ENCODE peak calls at places on chromosomes 6 and 20, in five cellular contexts. One of them, this sample, is unnamed.

GRCh38 chr20:1893721-1894470 is 1.3 kb upstream of the SIRPA start:
- DNase-seq in fibroblast of pulmonary artery: peak; percentile 80
- DNase-seq in brain microvascular endothelial cell: peak; percentile 39
- DNase-seq in heart right ventricle: peak; percentile 55
- DNase-seq in HCT116: peak; percentile 4
- DNase-seq in this sample: no peak

GRCh38 chr6:18047406-18047805 is 60.0 kb upstream of the KIF13A start:
- DNase-seq in fibroblast of pulmonary artery: peak; percentile 30
- DNase-seq in brain microvascular endothelial cell: peak; percentile 39
- DNase-seq in heart right ventricle: no peak
- DNase-seq in HCT116: no peak
- DNase-seq in this sample: peak; percentile 28

GRCh38 chr6:144314003-144314485 is 28.9 kb downstream of the UTRN start:
- DNase-seq in fibroblast of pulmonary artery: peak; percentile 81
- DNase-seq in brain microvascular endothelial cell: peak; percentile 76
- DNase-seq in heart right ventricle: peak; percentile 74
- DNase-seq in HCT116: no peak
- DNase-seq in this sample: peak; percentile 92

GRCh38 chr6:21396313-21396712 is 197.2 kb upstream of the SOX4 start:
- DNase-seq in fibroblast of pulmonary artery: peak; percentile 32
- DNase-seq in brain microvascular endothelial cell: peak; percentile 72
- DNase-seq in heart right ventricle: no peak
- DNase-seq in HCT116: no peak
- DNase-seq in this sample: peak; percentile 84

GRCh38 chr6:19368511-19368910 is 468.7 kb upstream of the ID4 start:
- DNase-seq in fibroblast of pulmonary artery: peak; percentile 63
- DNase-seq in brain microvascular endothelial cell: peak; percentile 73
- DNase-seq in heart right ventricle: no peak
- DNase-seq in HCT116: peak; percentile 6
- DNase-seq in this sample: peak; percentile 70

GRCh38 chr6:29806387-29806786 is 21.2 kb upstream of the HLA-G start:
- DNase-seq in fibroblast of pulmonary artery: no peak
- DNase-seq in brain microvascular endothelial cell: no peak
- DNase-seq in heart right ventricle: no peak
- DNase-seq in HCT116: no peak
- DNase-seq in this sample: no peak

GRCh38 chr6:135514706-135515105 is 17.2 kb upstream of the AHI1 start:
- DNase-seq in fibroblast of pulmonary artery: no peak
- DNase-seq in brain microvascular endothelial cell: no peak
- DNase-seq in heart right ventricle: no peak
- DNase-seq in HCT116: no peak
- DNase-seq in this sample: no peak

GRCh38 chr6:102197211-102197610 is 803.7 kb downstream of the GRIK2 start:
- DNase-seq in fibroblast of pulmonary artery: no peak
- DNase-seq in brain microvascular endothelial cell: no peak
- DNase-seq in heart right ventricle: no peak
- DNase-seq in HCT116: no peak
- DNase-seq in this sample: no peak

GRCh38 chr6:45697605-45698004 is 318.1 kb downstream of the CLIC5 start:
- DNase-seq in fibroblast of pulmonary artery: peak; percentile 94
- DNase-seq in brain microvascular endothelial cell: peak; percentile 99
- DNase-seq in heart right ventricle: no peak
- DNase-seq in HCT116: peak; percentile 35
- DNase-seq in this sample: peak; percentile 96

GRCh38 chr6:31114540-31114876 is at the start of gene PSORS1C1:
- DNase-seq in fibroblast of pulmonary artery: peak; percentile 92
- DNase-seq in brain microvascular endothelial cell: peak; percentile 92
- DNase-seq in heart right ventricle: peak; percentile 77
- DNase-seq in HCT116: peak; percentile 90
- DNase-seq in this sample: peak; percentile 89
- H3K4me3 ChIP-seq in fibroblast of pulmonary artery: peak within 1 kb of the TSS; percentile 40
- H3K4me3 ChIP-seq in brain microvascular endothelial cell: peak within 1 kb of the TSS; percentile 41
- H3K4me3 ChIP-seq in heart right ventricle: no peak within 1 kb of the TSS
- H3K4me3 ChIP-seq in HCT116: peak within 1 kb of the TSS; percentile 64
- H3K4me3 ChIP-seq in this sample: peak within 1 kb of the TSS; percentile 22

GRCh38 chr20:19211252-19211651 is 1.2 kb upstream of the SLC24A3 start:
- DNase-seq in fibroblast of pulmonary artery: no peak
- DNase-seq in brain microvascular endothelial cell: no peak
- DNase-seq in heart right ventricle: no peak
- DNase-seq in HCT116: no peak
- DNase-seq in this sample: no peak
- H3K4me3 ChIP-seq in fibroblast of pulmonary artery: no peak overlapping the region
- H3K4me3 ChIP-seq in brain microvascular endothelial cell: no peak overlapping the region
- H3K4me3 ChIP-seq in heart right ventricle: no peak overlapping the region
- H3K4me3 ChIP-seq in HCT116: no peak overlapping the region
- H3K4me3 ChIP-seq in this sample: peak overlapping the region; percentile 57

GRCh38 chr6:130212215-130212874 is 10.4 kb downstream of the SAMD3 start:
- DNase-seq in fibroblast of pulmonary artery: no peak
- DNase-seq in brain microvascular endothelial cell: no peak
- DNase-seq in heart right ventricle: no peak
- DNase-seq in HCT116: no peak
- DNase-seq in this sample: no peak
- H3K4me3 ChIP-seq in fibroblast of pulmonary artery: no peak overlapping the region
- H3K4me3 ChIP-seq in brain microvascular endothelial cell: no peak overlapping the region
- H3K4me3 ChIP-seq in heart right ventricle: no peak overlapping the region
- H3K4me3 ChIP-seq in HCT116: no peak overlapping the region
- H3K4me3 ChIP-seq in this sample: no peak overlapping the region

DNA sequence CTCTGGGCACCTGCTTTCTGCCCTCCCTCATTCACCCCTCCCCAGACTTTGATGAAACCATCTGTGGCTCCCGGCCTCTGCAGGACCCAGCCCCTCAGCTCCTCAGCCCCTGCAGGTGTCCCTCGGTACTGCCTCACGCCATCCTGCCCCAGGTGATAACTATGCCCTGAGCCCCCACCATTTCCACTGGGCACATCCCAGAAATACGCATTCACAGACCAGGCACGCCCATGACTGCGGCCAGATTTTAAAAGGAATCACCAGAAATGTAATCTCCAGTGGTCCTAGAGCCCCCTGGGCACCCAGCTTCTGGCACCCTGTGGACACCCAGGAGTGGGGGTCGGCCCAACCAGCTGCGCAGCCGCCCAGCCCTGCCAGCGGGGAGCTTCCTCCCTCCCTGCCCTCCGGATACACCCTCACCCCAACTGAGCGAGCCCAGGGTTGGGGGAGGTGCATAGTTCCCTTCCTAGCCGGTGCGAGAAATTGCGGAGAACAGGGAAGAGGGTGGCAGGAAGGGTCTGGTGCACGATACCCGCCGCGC is 585 bp upstream of the NTSR1 start:
- DNase-seq in fibroblast of pulmonary artery: no peak
- DNase-seq in brain microvascular endothelial cell: no peak
- DNase-seq in heart right ventricle: no peak
- DNase-seq in HCT116: peak; percentile 83
- DNase-seq in this sample: no peak
- H3K4me3 ChIP-seq in fibroblast of pulmonary artery: no peak overlapping the region
- H3K4me3 ChIP-seq in brain microvascular endothelial cell: no peak overlapping the region
- H3K4me3 ChIP-seq in heart right ventricle: no peak overlapping the region
- H3K4me3 ChIP-seq in HCT116: peak overlapping the region; percentile 96
- H3K4me3 ChIP-seq in this sample: no peak overlapping the region

GRCh38 chr6:111087871-111088667 is 766 bp downstream of the SLC16A10 start:
- DNase-seq in fibroblast of pulmonary artery: no peak
- DNase-seq in brain microvascular endothelial cell: no peak
- DNase-seq in heart right ventricle: no peak
- DNase-seq in HCT116: peak; percentile 10
- DNase-seq in this sample: peak; percentile 28

GRCh38 chr6:111087106-111087835 is at the start of gene SLC16A10:
- DNase-seq in fibroblast of pulmonary artery: peak; percentile 4
- DNase-seq in brain microvascular endothelial cell: no peak
- DNase-seq in heart right ventricle: peak; percentile 73
- DNase-seq in HCT116: peak; percentile 39
- DNase-seq in this sample: no peak

GRCh38 chr6:111090766-111091165 is 3.5 kb downstream of the SLC16A10 start:
- DNase-seq in fibroblast of pulmonary artery: no peak
- DNase-seq in brain microvascular endothelial cell: no peak
- DNase-seq in heart right ventricle: no peak
- DNase-seq in HCT116: no peak
- DNase-seq in this sample: no peak

GRCh38 chr6:111086685-111087084 is 618 bp upstream of the SLC16A10 start:
- DNase-seq in fibroblast of pulmonary artery: no peak
- DNase-seq in brain microvascular endothelial cell: no peak
- DNase-seq in heart right ventricle: no peak
- DNase-seq in HCT116: no peak
- DNase-seq in this sample: no peak

DNA sequence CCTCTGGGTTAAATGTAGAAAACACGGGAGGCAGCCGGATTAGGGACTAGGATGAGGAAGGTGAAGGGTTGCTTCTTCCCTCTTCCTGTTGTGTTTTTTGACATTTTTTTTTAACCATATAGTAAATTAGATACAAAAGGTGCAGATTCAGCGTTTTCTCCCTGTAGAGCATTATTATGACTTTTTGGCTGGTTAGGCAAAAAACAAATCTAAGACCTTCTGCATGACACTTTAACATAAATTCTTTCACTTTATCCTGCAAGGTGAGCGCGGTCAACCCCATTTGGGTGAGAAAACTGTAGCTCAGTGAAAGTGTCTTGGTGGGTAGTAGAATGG is 1.3 kb downstream of the SLC16A10 start:
- DNase-seq in fibroblast of pulmonary artery: no peak
- DNase-seq in brain microvascular endothelial cell: no peak
- DNase-seq in heart right ventricle: no peak
- DNase-seq in HCT116: no peak
- DNase-seq in this sample: no peak
- H3K4me3 ChIP-seq in fibroblast of pulmonary artery: no peak overlapping the region
- H3K4me3 ChIP-seq in brain microvascular endothelial cell: no peak overlapping the region
- H3K4me3 ChIP-seq in heart right ventricle: no peak overlapping the region
- H3K4me3 ChIP-seq in HCT116: peak overlapping the region; percentile 81
- H3K4me3 ChIP-seq in this sample: peak overlapping the region; percentile 56

GRCh38 chr6:151242420-151242841 is 2.7 kb downstream of the AKAP12 start:
- DNase-seq in fibroblast of pulmonary artery: peak; percentile 30
- DNase-seq in brain microvascular endothelial cell: no peak
- DNase-seq in heart right ventricle: no peak
- DNase-seq in HCT116: no peak
- DNase-seq in this sample: peak; percentile 39
- H3K4me3 ChIP-seq in fibroblast of pulmonary artery: peak overlapping the region; percentile 79
- H3K4me3 ChIP-seq in brain microvascular endothelial cell: peak overlapping the region; percentile 93
- H3K4me3 ChIP-seq in heart right ventricle: no peak overlapping the region
- H3K4me3 ChIP-seq in HCT116: peak overlapping the region; percentile 72
- H3K4me3 ChIP-seq in this sample: peak overlapping the region; percentile 88

GRCh38 chr20:25408890-25409289 is 1.4 kb downstream of the GINS1 start:
- DNase-seq in fibroblast of pulmonary artery: no peak
- DNase-seq in brain microvascular endothelial cell: no peak
- DNase-seq in heart right ventricle: no peak
- DNase-seq in HCT116: no peak
- DNase-seq in this sample: no peak
- H3K4me3 ChIP-seq in fibroblast of pulmonary artery: no peak overlapping the region
- H3K4me3 ChIP-seq in brain microvascular endothelial cell: peak overlapping the region; percentile 87
- H3K4me3 ChIP-seq in heart right ventricle: no peak overlapping the region
- H3K4me3 ChIP-seq in HCT116: peak overlapping the region; percentile 83
- H3K4me3 ChIP-seq in this sample: no peak overlapping the region